ENCODE peak calls at places on chromosome 3, in ten cellular contexts. M, H, O, F, I, J, U, Y, Q and W are unnamed samples.

GRCh38 chr3:121834079-121834730 is 655 bp downstream of the IQCB1 start:
- DNase-seq in M (no peak), H (no peak), O (no peak), F (no peak), I (no peak), J (peak), U (no peak), Y (no peak), Q (peak), W (no peak)

GRCh38 chr3:30302027-30302426 is 304.4 kb upstream of the TGFBR2 start:
- DNase-seq in M (no peak), H (no peak), O (peak), F (no peak), I (no peak), J (no peak), U (no peak), Y (no peak), Q (no peak), W (no peak)

GRCh38 chr3:156448300-156448699 is 106.6 kb downstream of the SSR3 start:
- DNase-seq in M (peak), H (no peak), O (no peak), F (no peak), I (no peak), J (peak), U (peak), Y (no peak), Q (peak), W (no peak)

GRCh38 chr3:146187334-146187950 is 26.5 kb upstream of the PLOD2 start:
- DNase-seq in M (peak), H (no peak), O (no peak), F (no peak), I (no peak), J (peak), U (peak), Y (no peak), Q (peak), W (peak)

GRCh38 chr3:71428841-71429609 is 154.5 kb downstream of the FOXP1 start:
- DNase-seq in M (peak), H (no peak), O (no peak), F (no peak), I (peak), J (peak), U (no peak), Y (peak), Q (no peak), W (no peak)

GRCh38 chr3:9617736-9618135 is 31.6 kb upstream of the MTMR14 start:
- DNase-seq in M (no peak), H (no peak), O (no peak), F (no peak), I (no peak), J (no peak), U (no peak), Y (no peak), Q (no peak), W (no peak)

GRCh38 chr3:161560006-161560637 is 63.5 kb downstream of the OTOL1 start:
- DNase-seq in M (peak), H (no peak), O (no peak), F (peak), I (no peak), J (peak), U (peak), Y (no peak), Q (peak), W (peak)

GRCh38 chr3:190709351-190709773 is 153.1 kb downstream of the GMNC start:
- DNase-seq in M (peak), H (no peak), O (no peak), F (no peak), I (no peak), J (peak), U (no peak), Y (no peak), Q (no peak), W (no peak)

GRCh38 chr3:79002465-79003372 is 765.1 kb downstream of the ROBO1 start:
- DNase-seq in M (no peak), H (no peak), O (no peak), F (no peak), I (no peak), J (no peak), U (no peak), Y (no peak), Q (no peak), W (no peak)

GRCh38 chr3:135915206-135915605 is 50.3 kb upstream of the PPP2R3A start:
- DNase-seq in M (no peak), H (no peak), O (no peak), F (no peak), I (no peak), J (peak), U (no peak), Y (no peak), Q (no peak), W (no peak)

GRCh38 chr3:10119376-10119775 is 3.9 kb downstream of the BRK1 start:
- DNase-seq in M (no peak), H (no peak), O (no peak), F (no peak), I (no peak), J (no peak), U (no peak), Y (no peak), Q (no peak), W (no peak)

DNA sequence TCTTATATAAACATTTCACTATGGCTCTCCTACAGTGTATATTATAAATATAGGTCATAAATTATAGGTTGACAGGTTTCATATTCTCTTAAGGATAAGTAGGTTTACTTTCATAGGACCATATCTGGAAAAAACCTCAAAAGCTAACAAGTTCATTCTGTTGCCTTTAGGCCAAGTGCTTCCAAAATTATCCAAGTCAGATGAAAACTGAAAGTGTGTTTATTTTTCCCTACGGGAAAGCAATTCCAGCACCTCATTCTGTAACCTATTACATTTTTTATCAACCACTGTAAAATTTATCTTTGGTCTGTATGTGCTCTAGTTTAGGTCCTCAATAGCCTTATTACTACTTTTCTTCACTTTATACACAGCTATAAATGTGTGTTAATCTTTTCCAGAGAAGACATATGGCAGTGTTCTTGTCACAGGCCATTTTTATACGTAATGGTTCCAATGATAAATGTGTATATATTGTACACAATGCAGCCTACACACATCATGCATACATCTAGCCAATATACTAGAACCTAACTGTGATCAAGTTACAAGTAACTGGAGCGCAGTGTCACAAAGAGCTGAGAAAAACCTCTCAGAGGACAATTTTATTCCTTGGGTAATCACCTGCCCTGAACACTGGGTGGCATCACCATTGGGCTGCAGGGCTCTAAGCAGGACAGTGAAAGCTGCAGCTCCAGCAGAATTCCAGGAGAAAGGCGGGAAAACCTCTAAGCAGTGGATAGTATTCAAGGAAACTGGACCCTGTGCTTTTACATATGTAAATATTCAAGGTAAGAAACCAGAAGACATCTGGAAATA is 251.3 kb downstream of the CTNNB1 start:
- DNase-seq in M (no peak), H (no peak), O (no peak), F (no peak), I (no peak), J (no peak), U (no peak), Y (no peak), Q (peak), W (peak)
- TF ChIP-seq CTCF in M (no peak), H (no peak), O (no peak), F (no peak), I (no peak), J (no peak), U (peak), Y (no peak), Q (peak), W (peak)

DNA sequence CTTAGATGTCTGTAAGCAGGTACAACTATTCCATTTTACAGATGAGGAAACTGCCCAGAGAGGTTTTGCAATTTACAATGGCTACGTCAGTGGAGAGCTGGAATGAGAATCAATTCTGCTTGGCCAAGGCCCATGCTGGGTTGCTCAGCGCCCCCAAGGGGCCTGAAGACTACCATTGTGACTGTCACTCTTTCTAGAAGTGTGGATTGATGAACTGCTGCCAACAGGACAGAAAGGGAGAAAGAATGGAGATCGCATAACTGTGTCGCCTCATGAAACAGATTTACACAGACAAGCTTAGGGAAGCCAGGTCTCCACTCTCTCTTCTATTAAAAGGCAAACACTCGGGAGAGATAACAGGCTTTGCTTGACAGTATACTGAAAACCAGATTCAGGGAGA is 160.0 kb downstream of the STT3B start:
- DNase-seq in M (no peak), H (no peak), O (no peak), F (no peak), I (no peak), J (no peak), U (no peak), Y (no peak), Q (no peak), W (no peak)
- TF ChIP-seq CTCF in M (no peak), H (no peak), O (no peak), F (no peak), I (no peak), J (no peak), U (no peak), Y (no peak), Q (peak), W (no peak)

DNA sequence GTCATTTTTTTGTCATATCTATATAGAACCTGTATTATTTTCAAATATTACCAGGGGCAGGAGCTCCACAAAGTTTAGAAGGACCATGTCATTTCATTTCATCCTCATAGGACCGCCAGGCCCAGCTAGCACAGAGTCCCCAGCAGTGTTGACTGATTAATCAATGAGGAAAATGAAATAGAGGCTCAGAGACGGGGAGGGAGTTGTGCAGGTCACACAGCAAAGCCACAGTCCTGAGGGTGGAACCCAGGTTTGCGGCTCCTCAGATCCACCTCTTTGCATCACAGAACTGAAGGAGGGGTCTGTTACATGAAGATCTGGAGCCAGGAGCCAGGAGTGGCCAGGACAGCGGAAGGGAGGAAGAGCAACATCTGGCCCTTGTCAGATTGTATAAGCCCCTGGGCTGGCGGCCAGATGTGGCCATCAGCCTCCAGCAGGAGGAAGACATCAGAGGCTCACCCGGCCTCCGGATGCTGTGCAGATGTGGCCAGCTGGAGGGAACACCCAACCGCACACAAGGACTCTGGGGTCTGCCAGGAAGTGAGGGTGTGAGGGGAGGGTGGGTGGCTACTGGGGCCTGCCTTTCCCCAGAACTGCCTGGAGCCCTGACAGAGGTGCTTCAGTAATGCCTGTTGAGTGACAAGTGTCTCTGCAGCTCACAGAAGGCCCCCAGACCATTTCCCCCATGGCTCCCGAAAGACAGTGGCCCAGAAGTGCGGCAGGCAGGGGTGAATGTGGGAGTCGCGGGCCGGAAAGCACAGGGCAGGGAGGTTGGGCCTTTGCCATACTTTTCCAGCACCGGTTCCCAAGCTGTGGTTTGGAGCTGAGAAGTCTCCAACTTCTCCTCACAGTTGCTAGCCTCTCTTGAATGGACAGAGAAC is 21.2 kb downstream of the EFCC1 start:
- DNase-seq in M (no peak), H (peak), O (no peak), F (peak), I (no peak), J (peak), U (no peak), Y (peak), Q (no peak), W (no peak)
- TF ChIP-seq CTCF in M (no peak), H (no peak), O (no peak), F (no peak), I (no peak), J (no peak), U (no peak), Y (no peak), Q (no peak), W (no peak)

DNA sequence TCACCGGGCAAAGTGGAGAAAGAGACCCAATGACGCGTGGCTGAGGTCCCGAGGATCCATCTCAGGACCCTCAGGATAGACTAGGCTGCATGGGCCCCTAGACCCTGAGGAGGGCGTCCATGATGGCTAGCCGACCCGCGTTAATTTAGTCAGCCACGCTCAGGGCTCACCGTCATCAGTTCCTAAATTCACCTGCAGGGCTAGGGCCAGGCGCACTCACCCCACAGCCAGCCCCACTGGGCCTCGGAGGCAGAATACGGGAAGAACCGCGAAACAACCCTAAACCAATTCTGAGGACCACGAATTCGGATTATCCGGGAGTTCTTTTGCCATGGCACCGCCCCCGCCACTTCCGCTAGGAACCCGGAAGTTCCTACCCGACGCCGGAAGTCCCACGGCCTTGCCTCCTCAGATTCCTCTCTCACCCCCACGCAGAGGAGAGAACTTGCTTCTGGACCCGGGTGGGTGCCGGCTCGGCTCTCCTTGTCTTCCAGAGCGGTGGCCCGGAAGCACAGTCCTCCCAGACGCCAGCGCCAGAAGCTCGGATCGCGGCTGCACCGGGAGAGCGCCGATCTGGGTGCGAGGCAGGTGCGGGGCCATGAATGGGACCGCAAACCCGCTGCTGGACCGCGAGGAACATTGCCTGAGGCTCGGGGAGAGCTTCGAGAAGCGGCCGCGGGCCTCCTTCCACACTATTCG is at the start of the genes EAF1 and METTL6:
- DNase-seq in M (peak), H (peak), O (no peak), F (peak), I (peak), J (peak), U (peak), Y (peak), Q (peak), W (peak)
- TF ChIP-seq CTCF in M (peak), H (peak), O (peak), F (peak), I (no peak), J (peak), U (no peak), Y (peak), Q (peak), W (peak)

DNA sequence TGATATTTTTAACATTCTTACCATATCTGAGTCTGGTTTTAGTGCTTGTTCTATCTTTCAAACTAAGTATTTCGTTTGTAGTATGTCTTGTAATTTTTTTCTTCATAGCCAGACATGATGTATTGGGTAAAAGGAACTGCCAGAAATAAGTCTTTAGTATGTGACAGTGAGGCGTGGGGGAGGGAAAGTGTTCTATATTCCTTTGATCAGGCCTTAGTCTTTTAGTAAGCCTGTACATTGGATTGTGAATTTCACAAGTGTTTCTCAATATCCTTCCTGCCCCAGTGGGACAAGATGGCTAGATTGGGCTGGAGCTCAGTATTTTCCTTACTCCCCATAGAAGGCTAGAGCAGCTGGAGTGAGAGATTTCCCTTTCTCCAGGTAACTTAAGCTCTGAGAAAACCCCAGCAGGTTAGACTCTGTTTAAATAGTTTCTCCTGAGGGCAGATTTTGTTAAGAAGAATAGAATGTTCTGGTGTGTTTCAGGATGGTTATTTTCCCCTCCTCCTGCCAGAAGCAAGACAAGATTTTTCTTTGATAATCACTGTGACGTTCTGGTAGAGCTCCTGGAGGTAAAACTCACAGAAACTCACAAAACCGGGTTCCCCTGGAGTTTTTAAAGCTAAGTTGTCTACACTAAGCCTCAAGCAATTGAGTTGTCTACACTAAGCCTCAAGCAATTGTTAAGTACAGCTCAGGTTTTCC is 140.7 kb upstream of the ARPP21 start:
- DNase-seq in M (no peak), H (no peak), O (no peak), F (no peak), I (no peak), J (no peak), U (no peak), Y (no peak), Q (no peak), W (no peak)
- TF ChIP-seq CTCF in M (no peak), H (no peak), O (no peak), F (no peak), I (no peak), J (no peak), U (no peak), Y (no peak), Q (no peak), W (no peak)

GRCh38 chr3:54836876-54837275 is 91.0 kb downstream of the LRTM1 start:
- DNase-seq in M (no peak), H (no peak), O (no peak), F (peak), I (no peak), J (no peak), U (no peak), Y (no peak), Q (no peak), W (no peak)

GRCh38 chr3:54843352-54843751 is 84.5 kb downstream of the LRTM1 start:
- DNase-seq in M (no peak), H (no peak), O (no peak), F (no peak), I (no peak), J (no peak), U (no peak), Y (no peak), Q (no peak), W (no peak)

GRCh38 chr3:54841461-54841860 is 86.4 kb downstream of the LRTM1 start:
- DNase-seq in M (no peak), H (no peak), O (no peak), F (no peak), I (no peak), J (no peak), U (no peak), Y (no peak), Q (no peak), W (no peak)

GRCh38 chr3:54835701-54836100 is 92.2 kb downstream of the LRTM1 start:
- DNase-seq in M (no peak), H (no peak), O (no peak), F (no peak), I (no peak), J (no peak), U (no peak), Y (no peak), Q (no peak), W (no peak)

DNA sequence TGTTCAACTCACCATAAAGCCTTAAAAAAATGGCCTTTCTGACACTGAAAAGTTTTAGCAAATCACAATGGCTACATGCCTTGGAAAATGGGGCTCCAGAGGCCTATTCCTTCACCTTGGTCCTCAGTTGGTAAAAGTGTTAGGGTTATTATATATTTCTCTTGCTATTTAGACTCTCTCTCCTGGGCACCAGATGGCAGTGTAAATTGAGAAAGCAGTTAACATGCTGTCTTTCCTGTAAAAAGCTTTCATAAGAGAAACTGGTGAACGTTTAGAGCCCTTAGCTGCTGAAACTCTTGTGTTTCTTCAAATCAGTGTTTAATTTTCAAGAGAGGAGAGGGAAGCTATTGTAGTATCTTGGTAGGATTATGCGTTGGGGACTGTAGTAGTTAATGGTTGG is 89.9 kb downstream of the LRTM1 start:
- DNase-seq in M (peak), H (no peak), O (no peak), F (no peak), I (no peak), J (peak), U (no peak), Y (no peak), Q (no peak), W (peak)
- TF ChIP-seq CTCF in M (peak), H (no peak), O (peak), F (peak), I (no peak), J (peak), U (peak), Y (no peak), Q (peak), W (peak)